ENCODE peak calls at places on chromosomes 1 and 21, in five cellular contexts. Y is fibroblast of pulmonary artery, X is RWPE1, F is DND-41, S is K562. P is an unnamed sample.

GRCh38 chr1:176159993-176160392 is 47.1 kb downstream of the COP1 start:
- DNase-seq in F (no peak), Y (no peak), S (no peak), X (no peak), P (no peak)

GRCh38 chr1:204725821-204726448 is 40.4 kb upstream of the LRRN2 start:
- DNase-seq in F (no peak), X (peak; percentile 73), S (no peak), Y (no peak), P (no peak)

GRCh38 chr1:172742599-172743500 is 83.9 kb downstream of the FASLG start:
- DNase-seq in F (peak; percentile 34), S (peak; percentile 55), Y (peak; percentile 65), X (peak; percentile 36), P (peak; percentile 61)

GRCh38 chr1:39391741-39392679 is 99.4 kb upstream of the BMP8A start:
- DNase-seq in F (no peak), Y (peak; percentile 92), S (no peak), X (peak; percentile 80), P (peak; percentile 94)

GRCh38 chr21:39183272-39184049 is at the start of gene PSMG1:
- DNase-seq in F (peak; percentile 92), S (peak; percentile 97), Y (peak; percentile 96), X (peak; percentile 83), P (peak; percentile 89)

GRCh38 chr1:227891223-227891954 is 56.3 kb downstream of the WNT9A start:
- DNase-seq in X (no peak), S (no peak), F (no peak), Y (no peak), P (no peak)

GRCh38 chr1:176576670-176577069 is 113.7 kb downstream of the PAPPA2 start:
- DNase-seq in Y (no peak), S (no peak), F (no peak), X (no peak), P (no peak)

GRCh38 chr1:182764029-182764768 is 25.4 kb upstream of the NPL start:
- DNase-seq in X (no peak), S (no peak), Y (no peak), F (no peak), P (no peak)

GRCh38 chr21:32382108-32382601 is 10.7 kb downstream of the URB1 start:
- DNase-seq in F (no peak), S (no peak), Y (peak; percentile 54), X (peak; percentile 73), P (peak; percentile 67)

GRCh38 chr1:186750250-186750649 is 70.0 kb upstream of the PTGS2 start:
- DNase-seq in X (peak; percentile 35), F (no peak), S (no peak), Y (peak; percentile 13), P (peak; percentile 20)

GRCh38 chr1:43932786-43933385 is 715 bp upstream of the ARTN start:
- DNase-seq in F (no peak), X (peak; percentile 79), Y (peak; percentile 28), S (no peak), P (peak; percentile 49)

GRCh38 chr1:66305927-66306326 is 228.0 kb upstream of the SGIP1 start:
- DNase-seq in X (no peak), F (no peak), S (no peak), Y (no peak), P (no peak)

GRCh38 chr1:112450773-112451172 is 54.8 kb downstream of the CTTNBP2NL start:
- DNase-seq in S (no peak), X (no peak), Y (no peak), F (no peak), P (no peak)

GRCh38 chr1:31585736-31586365 is 9.5 kb downstream of the TINAGL1 start:
- DNase-seq in F (no peak), Y (no peak), X (no peak), S (no peak), P (no peak)

GRCh38 chr1:210291786-210292275 is 36.9 kb upstream of the HHAT start:
- DNase-seq in S (no peak), F (no peak), Y (peak; percentile 17), X (no peak), P (peak; percentile 87)

GRCh38 chr21:16085436-16085835 is 355.7 kb downstream of the USP25 start:
- DNase-seq in X (no peak), Y (no peak), S (no peak), F (no peak), P (peak; percentile 40)

GRCh38 chr21:16084776-16085364 is 355.1 kb downstream of the USP25 start:
- DNase-seq in F (no peak), X (no peak), Y (no peak), S (no peak), P (peak; percentile 79)

GRCh38 chr21:16081304-16081703 is 351.5 kb downstream of the USP25 start:
- DNase-seq in S (no peak), F (no peak), X (no peak), Y (no peak), P (no peak)

GRCh38 chr21:16079830-16080229 is 350.0 kb downstream of the USP25 start:
- DNase-seq in F (no peak), S (no peak), Y (peak; percentile 28), X (no peak), P (peak; percentile 37)

GRCh38 chr21:16082038-16082816 is 352.4 kb downstream of the USP25 start:
- DNase-seq in F (no peak), Y (peak; percentile 55), X (no peak), S (no peak), P (peak; percentile 60)
- TF ChIP-seq CTCF in F (peak; percentile 51), Y (peak; percentile 13), X (peak; percentile 56), S (no peak), P (peak; percentile 5)

GRCh38 chr1:151790071-151790939 is at the start of gene TDRKH:
- DNase-seq in X (peak; percentile 100), Y (peak; percentile 99), S (peak; percentile 99), F (peak; percentile 99), P (peak; percentile 99)
- TF ChIP-seq CTCF in X (peak; percentile 25), Y (peak; percentile 8), S (peak; percentile 60), F (peak; percentile 61), P (peak; percentile 25)

GRCh38 chr1:11272842-11273594 is at the start of gene UBIAD1:
- DNase-seq in F (peak; percentile 81), S (peak; percentile 98), Y (peak; percentile 88), X (peak; percentile 93), P (peak; percentile 84)
- TF ChIP-seq CTCF in F (no peak), S (peak; percentile 19), Y (no peak), X (no peak), P (peak; percentile 38)

DNA sequence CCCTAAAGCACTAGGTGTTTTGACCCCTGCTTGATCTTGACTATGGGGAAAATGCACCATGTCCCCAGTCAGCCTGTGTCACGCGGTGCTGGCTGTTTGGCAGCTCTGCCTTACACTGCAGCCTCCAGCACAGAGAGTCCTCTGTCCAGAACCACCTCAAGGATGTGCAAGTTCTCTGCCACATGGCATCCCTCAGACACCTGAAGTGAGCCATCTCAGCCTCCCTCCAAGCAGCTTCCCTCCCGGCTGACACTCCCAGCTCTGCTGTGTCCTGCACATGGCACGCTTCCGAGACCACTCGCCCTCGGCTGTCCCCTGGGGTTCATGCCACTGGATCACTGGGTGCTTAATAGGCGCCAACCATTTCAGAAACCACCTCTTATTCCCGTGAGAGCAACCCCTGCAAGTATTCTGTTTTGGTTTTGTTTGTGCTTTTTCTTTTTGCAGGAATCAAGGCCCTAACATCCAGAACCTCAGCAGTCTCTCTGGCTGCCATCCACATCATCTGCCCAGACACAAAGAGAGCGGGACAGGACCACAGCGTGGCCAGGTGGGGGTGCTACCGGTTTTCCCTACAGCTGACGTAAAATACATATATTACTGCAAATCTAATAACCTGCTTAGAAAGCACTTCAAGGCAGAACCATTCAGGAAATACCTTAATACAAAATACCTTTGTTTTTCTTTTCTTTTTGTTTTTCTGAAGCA is 45.7 kb downstream of the CAPZB start:
- DNase-seq in X (no peak), F (no peak), Y (peak; percentile 41), S (peak; percentile 65), P (no peak)
- TF ChIP-seq CTCF in X (no peak), F (peak; percentile 35), Y (peak; percentile 11), S (peak; percentile 52), P (no peak)

DNA sequence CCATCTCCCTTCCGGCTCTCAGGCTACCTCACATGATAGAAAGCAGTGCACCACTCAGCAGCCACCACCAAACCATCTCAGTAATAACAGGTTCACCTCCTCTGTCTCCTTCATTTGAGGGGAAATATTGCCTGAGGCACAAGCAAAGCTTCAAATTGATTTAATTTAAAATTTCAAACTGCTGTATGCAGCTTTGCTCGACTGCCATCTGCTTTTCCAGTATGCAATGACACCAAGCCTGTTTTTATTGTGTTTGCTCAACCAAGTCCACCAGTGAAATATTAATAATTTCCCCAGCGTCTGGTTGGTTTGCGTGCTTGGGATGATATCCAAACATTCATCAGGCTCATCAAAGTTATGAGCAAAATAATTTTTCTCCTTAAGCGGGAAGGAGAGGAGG is 552.4 kb upstream of the DAB1 start:
- DNase-seq in F (no peak), X (no peak), Y (no peak), S (no peak), P (no peak)
- TF ChIP-seq CTCF in F (no peak), X (no peak), Y (no peak), S (no peak), P (no peak)

GRCh38 chr1:64745181-64745985 is 508 bp downstream of the RAVER2 start:
- DNase-seq in Y (peak; percentile 43), S (peak; percentile 22), F (no peak), X (peak; percentile 21), P (peak; percentile 55)

GRCh38 chr1:64745986-64746940 is 1.4 kb downstream of the RAVER2 start:
- DNase-seq in S (no peak), X (no peak), F (no peak), Y (no peak), P (no peak)

GRCh38 chr1:64748222-64748621 is 3.3 kb downstream of the RAVER2 start:
- DNase-seq in S (no peak), F (no peak), Y (no peak), X (no peak), P (no peak)

GRCh38 chr1:64743954-64744491 is 852 bp upstream of the RAVER2 start:
- DNase-seq in Y (no peak), S (no peak), X (no peak), F (no peak), P (no peak)

GRCh38 chr1:64744492-64745180 is at the start of gene RAVER2:
- DNase-seq in F (peak; percentile 65), S (peak; percentile 70), Y (peak; percentile 63), X (peak; percentile 58), P (peak; percentile 46)
- TF ChIP-seq CTCF in F (peak; percentile 57), S (peak; percentile 21), Y (peak; percentile 47), X (peak; percentile 48), P (peak; percentile 57)

P was measured in fibroblast of the aortic adventitia.